ENCODE peak calls at places on chromosomes 7 and 10, in eight cellular contexts. P is Panc1, Q is K562, B is HCT116, W is upper lobe of left lung, S is HepG2, F is GM12878, V is GM23338. I is an unnamed sample.

GRCh38 chr10:33260403-33261239 is 73.8 kb downstream of the NRP1 start:
- ATAC-seq in P (no peak), Q (no peak), B (no peak), W (no peak), S (no peak), F (no peak), V (no peak), I (no peak)

GRCh38 chr7:158722574-158723237 is 18.1 kb upstream of the NCAPG2 start:
- ATAC-seq in P (no peak), Q (peak), B (no peak), W (no peak), S (peak), F (no peak), V (no peak), I (no peak)

GRCh38 chr10:110758898-110759297 is 112.8 kb upstream of the PDCD4 start:
- ATAC-seq in P (peak), Q (no peak), B (no peak), W (no peak), S (no peak), F (no peak), V (no peak), I (no peak)

GRCh38 chr10:11560076-11560709 is 51.3 kb downstream of the USP6NL start:
- ATAC-seq in P (no peak), Q (peak), B (no peak), W (peak), S (peak), F (peak), V (no peak), I (no peak)

GRCh38 chr7:112630565-112630964 is 149.8 kb downstream of the LSMEM1 start:
- ATAC-seq in P (no peak), Q (no peak), B (no peak), W (no peak), S (no peak), F (no peak), V (no peak), I (no peak)

GRCh38 chr10:308572-309085 is 173.4 kb downstream of the ZMYND11 start:
- ATAC-seq in P (no peak), Q (no peak), B (no peak), W (peak), S (peak), F (no peak), V (no peak), I (no peak)

GRCh38 chr7:134476044-134476443 is 17.1 kb upstream of the AKR1B1 start:
- ATAC-seq in P (no peak), Q (no peak), B (no peak), W (no peak), S (no peak), F (no peak), V (no peak), I (no peak)

GRCh38 chr7:129150199-129150996 is 5.9 kb downstream of the TSPAN33 start:
- ATAC-seq in P (no peak), Q (peak), B (no peak), W (peak), S (no peak), F (no peak), V (peak), I (peak)

GRCh38 chr10:29322918-29323317 is 34.0 kb downstream of the LYZL1 start:
- ATAC-seq in P (no peak), Q (no peak), B (no peak), W (no peak), S (no peak), F (no peak), V (no peak), I (peak)

GRCh38 chr10:32054087-32054486 is 2.1 kb downstream of the KIF5B start:
- ATAC-seq in P (no peak), Q (no peak), B (no peak), W (no peak), S (no peak), F (no peak), V (no peak), I (no peak)

GRCh38 chr10:105041956-105042355 is 400.9 kb downstream of the SORCS3 start:
- ATAC-seq in P (no peak), Q (no peak), B (no peak), W (no peak), S (no peak), F (no peak), V (no peak), I (no peak)

GRCh38 chr10:97302088-97302791 is 9.8 kb upstream of the ARHGAP19 start:
- ATAC-seq in P (peak), Q (no peak), B (no peak), W (no peak), S (peak), F (no peak), V (no peak), I (no peak)

GRCh38 chr10:128115356-128115755 is 10.9 kb downstream of the MKI67 start:
- ATAC-seq in P (no peak), Q (no peak), B (no peak), W (no peak), S (no peak), F (no peak), V (no peak), I (no peak)

GRCh38 chr10:58587676-58588075 is 75.0 kb downstream of the BICC1 start:
- ATAC-seq in P (no peak), Q (no peak), B (no peak), W (no peak), S (no peak), F (no peak), V (no peak), I (no peak)

GRCh38 chr7:36863901-36864701 is 139.8 kb upstream of the AOAH start:
- ATAC-seq in P (no peak), Q (no peak), B (no peak), W (peak), S (peak), F (no peak), V (no peak), I (no peak)

GRCh38 chr7:142460402-142461117 is 202.7 kb upstream of the PRSS58 start:
- ATAC-seq in P (no peak), Q (no peak), B (no peak), W (no peak), S (no peak), F (no peak), V (no peak), I (no peak)

GRCh38 chr7:156155988-156156733 is 343.9 kb upstream of the SHH start:
- ATAC-seq in P (peak), Q (no peak), B (peak), W (no peak), S (peak), F (no peak), V (peak), I (no peak)

GRCh38 chr7:140003913-140004382 is 58.8 kb downstream of the PARP12 start:
- ATAC-seq in P (peak), Q (peak), B (peak), W (peak), S (peak), F (peak), V (peak), I (no peak)

GRCh38 chr10:35369049-35369760 is 32.9 kb downstream of the CCNY start:
- ATAC-seq in P (no peak), Q (peak), B (no peak), W (peak), S (peak), F (no peak), V (no peak), I (peak)

GRCh38 chr10:70190102-70190501 is 19.8 kb upstream of the SAR1A start:
- ATAC-seq in P (no peak), Q (peak), B (no peak), W (no peak), S (peak), F (no peak), V (no peak), I (no peak)

GRCh38 chr7:115749924-115750323 is 280.6 kb downstream of the TFEC start:
- ATAC-seq in P (no peak), Q (no peak), B (no peak), W (no peak), S (no peak), F (no peak), V (no peak), I (no peak)

GRCh38 chr10:68561804-68562649 is 1.9 kb downstream of the TET1 start:
- ATAC-seq in P (peak), Q (peak), B (no peak), W (peak), S (peak), F (no peak), V (peak), I (peak)

GRCh38 chr7:51251292-51251691 is 65.3 kb downstream of the COBL start:
- ATAC-seq in P (no peak), Q (no peak), B (no peak), W (no peak), S (no peak), F (no peak), V (no peak), I (no peak)

GRCh38 chr7:142961973-142962913 is at the start of gene KEL:
- ATAC-seq in P (no peak), Q (peak), B (no peak), W (no peak), S (no peak), F (no peak), V (peak), I (no peak)

GRCh38 chr7:130893441-130893894 is 159.5 kb upstream of the KLF14 start:
- ATAC-seq in P (no peak), Q (no peak), B (no peak), W (peak), S (no peak), F (no peak), V (no peak), I (peak)

GRCh38 chr7:114919587-114919986 is 2.3 kb upstream of the MDFIC start:
- ATAC-seq in P (no peak), Q (no peak), B (no peak), W (no peak), S (no peak), F (no peak), V (no peak), I (no peak)

GRCh38 chr7:142365410-142365842 is 107.6 kb upstream of the PRSS58 start:
- ATAC-seq in P (no peak), Q (no peak), B (no peak), W (no peak), S (no peak), F (no peak), V (peak), I (no peak)

GRCh38 chr10:70584941-70585544 is 17.5 kb downstream of the PRF1 start:
- ATAC-seq in P (peak), Q (peak), B (peak), W (peak), S (peak), F (peak), V (peak), I (no peak)

GRCh38 chr7:151493083-151493482 is 26.6 kb downstream of the RHEB start:
- ATAC-seq in P (no peak), Q (no peak), B (no peak), W (no peak), S (no peak), F (no peak), V (peak), I (no peak)

GRCh38 chr10:44937201-44938005 is 22.2 kb upstream of the RASSF4 start:
- ATAC-seq in P (no peak), Q (no peak), B (no peak), W (no peak), S (no peak), F (no peak), V (no peak), I (no peak)

GRCh38 chr10:2949948-2950354 is 117.4 kb upstream of the PFKP start:
- ATAC-seq in P (peak), Q (no peak), B (peak), W (no peak), S (no peak), F (peak), V (no peak), I (no peak)

GRCh38 chr7:123237-123636 is 69.1 kb upstream of the FAM20C start:
- ATAC-seq in P (no peak), Q (no peak), B (no peak), W (no peak), S (no peak), F (no peak), V (peak), I (no peak)

GRCh38 chr7:45888185-45888992 is at the start of gene IGFBP1:
- ATAC-seq in P (peak), Q (no peak), B (no peak), W (peak), S (peak), F (peak), V (peak), I (no peak)

DNA sequence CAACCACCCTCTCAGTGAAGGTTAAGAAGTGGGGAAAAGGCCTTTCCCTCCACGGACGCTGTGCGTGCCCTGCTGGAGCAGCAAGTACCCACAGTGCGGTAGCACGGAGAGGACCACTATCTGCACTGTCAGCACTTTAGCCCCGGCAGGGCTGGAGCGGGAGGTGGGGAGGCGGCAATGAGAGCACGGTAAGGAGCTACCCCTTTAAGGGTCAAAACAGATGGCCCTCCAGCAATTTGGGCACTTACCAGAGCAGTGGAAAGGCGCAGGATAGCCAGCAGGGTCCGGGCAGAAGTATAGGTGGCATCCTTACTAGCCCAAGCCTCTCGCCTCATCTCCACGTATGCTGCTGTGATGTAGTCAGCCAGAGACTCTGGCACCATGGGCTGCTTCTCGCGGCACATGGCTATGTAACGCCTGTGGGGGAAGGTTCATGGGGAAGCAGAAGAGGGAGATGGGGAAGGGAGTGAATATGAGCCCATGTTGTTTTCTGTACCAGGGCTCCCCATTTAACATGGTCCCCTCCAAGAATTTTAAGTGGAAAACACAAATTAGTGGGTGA is 5.2 kb downstream of the COPS6 start:
- ATAC-seq in P (peak), Q (peak), B (no peak), W (no peak), S (no peak), F (no peak), V (no peak), I (no peak)
- TF ChIP-seq POLR2AphosphoS5 in P (peak), Q (peak), B (peak), W (no peak), S (no peak), F (peak), V (peak), I (no peak)

GRCh38 chr10:88272186-88272585 is 310.9 kb downstream of the RNLS start:
- ATAC-seq in P (no peak), Q (no peak), B (no peak), W (no peak), S (no peak), F (no peak), V (no peak), I (no peak)
- TF ChIP-seq POLR2AphosphoS5 in P (no peak), Q (no peak), B (no peak), W (no peak), S (no peak), F (no peak), V (no peak), I (no peak)

DNA sequence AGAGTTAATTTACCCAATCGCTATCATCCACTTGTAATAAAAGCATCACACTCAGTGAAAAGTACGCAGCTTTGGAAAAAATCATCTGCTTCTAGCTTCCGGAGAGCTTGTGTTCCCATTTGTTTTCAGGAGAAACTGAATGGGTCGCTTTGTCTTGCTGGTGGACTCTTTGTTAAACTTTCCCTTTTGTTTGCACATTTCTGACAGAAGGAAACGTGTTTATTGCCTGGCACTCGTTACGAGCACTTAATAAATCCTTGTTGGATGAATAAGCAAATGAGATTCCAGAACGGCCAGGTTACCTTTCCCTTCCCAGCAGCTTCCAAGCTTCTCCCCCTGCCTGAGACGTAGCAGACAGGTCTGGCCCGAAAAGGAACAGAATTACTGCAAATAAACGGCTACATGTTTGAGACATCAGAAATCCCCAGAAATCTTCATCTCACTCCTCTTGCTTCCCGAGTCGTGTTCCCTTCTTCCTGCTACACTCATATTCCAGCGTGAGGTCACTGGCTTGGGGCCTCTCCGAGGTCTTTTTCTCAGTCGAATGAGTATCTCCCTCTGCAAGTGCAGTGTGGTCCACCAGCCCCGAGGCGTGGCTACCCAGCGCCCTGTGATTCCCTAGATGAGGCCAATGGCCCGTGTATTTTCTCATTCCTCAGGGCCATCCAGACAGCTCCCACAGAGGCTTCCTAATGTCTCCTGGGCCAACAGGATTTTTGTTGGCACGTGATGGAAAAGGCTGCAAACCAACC is 167.2 kb downstream of the FRMD4A start:
- ATAC-seq in P (no peak), Q (no peak), B (no peak), W (no peak), S (no peak), F (no peak), V (peak), I (no peak)
- TF ChIP-seq POLR2AphosphoS5 in P (no peak), Q (no peak), B (no peak), W (no peak), S (no peak), F (no peak), V (no peak), I (no peak)

GRCh38 chr7:137978464-137979237 is 23.2 kb downstream of the CREB3L2 start:
- ATAC-seq in P (peak), Q (peak), B (peak), W (peak), S (no peak), F (no peak), V (no peak), I (peak)
- TF ChIP-seq POLR2AphosphoS5 in P (no peak), Q (no peak), B (peak), W (peak), S (no peak), F (no peak), V (no peak), I (peak)

GRCh38 chr7:95793658-95794057 is 21.3 kb downstream of the DYNC1I1 start:
- ATAC-seq in P (no peak), Q (no peak), B (no peak), W (no peak), S (no peak), F (no peak), V (peak), I (no peak)
- TF ChIP-seq POLR2AphosphoS5 in P (no peak), Q (no peak), B (no peak), W (no peak), S (no peak), F (no peak), V (peak), I (no peak)

I was measured in gastroesophageal sphincter.